ENCODE peak calls at places on chromosomes 7 and 10, in nine cellular contexts. One of them, this sample, is unnamed.

GRCh38 chr7:145169908-145170307 is 334.1 kb upstream of the TPK1 start:
- DNase-seq in hepatocyte: no peak
- DNase-seq in GM12865: no peak
- DNase-seq in upper lobe of right lung: no peak
- DNase-seq in NCI-H1092: peak
- DNase-seq in neural crest cell: no peak
- DNase-seq in retinal pigment epithelial cell: no peak
- DNase-seq in bronchial epithelial cell: no peak
- DNase-seq in lower leg skin: no peak
- DNase-seq in this sample: peak

GRCh38 chr7:143245123-143245522 is 18.1 kb upstream of the GSTK1 start:
- DNase-seq in hepatocyte: peak
- DNase-seq in GM12865: no peak
- DNase-seq in upper lobe of right lung: no peak
- DNase-seq in NCI-H1092: no peak
- DNase-seq in neural crest cell: no peak
- DNase-seq in retinal pigment epithelial cell: no peak
- DNase-seq in bronchial epithelial cell: peak
- DNase-seq in lower leg skin: no peak
- DNase-seq in this sample: no peak

GRCh38 chr7:47153076-47153475 is 428.8 kb downstream of the TNS3 start:
- DNase-seq in hepatocyte: peak
- DNase-seq in GM12865: no peak
- DNase-seq in upper lobe of right lung: no peak
- DNase-seq in NCI-H1092: peak
- DNase-seq in neural crest cell: no peak
- DNase-seq in retinal pigment epithelial cell: peak
- DNase-seq in bronchial epithelial cell: peak
- DNase-seq in lower leg skin: no peak
- DNase-seq in this sample: no peak

GRCh38 chr10:32308027-32308603 is 38.8 kb downstream of the EPC1 start:
- DNase-seq in hepatocyte: no peak
- DNase-seq in GM12865: peak
- DNase-seq in upper lobe of right lung: no peak
- DNase-seq in NCI-H1092: no peak
- DNase-seq in neural crest cell: no peak
- DNase-seq in retinal pigment epithelial cell: no peak
- DNase-seq in bronchial epithelial cell: no peak
- DNase-seq in lower leg skin: no peak
- DNase-seq in this sample: no peak

GRCh38 chr10:73629165-73629564 is 12.1 kb downstream of the MYOZ1 start:
- DNase-seq in hepatocyte: no peak
- DNase-seq in GM12865: no peak
- DNase-seq in upper lobe of right lung: no peak
- DNase-seq in NCI-H1092: no peak
- DNase-seq in neural crest cell: no peak
- DNase-seq in retinal pigment epithelial cell: no peak
- DNase-seq in bronchial epithelial cell: no peak
- DNase-seq in lower leg skin: no peak
- DNase-seq in this sample: no peak

GRCh38 chr10:123782549-123782948 is 109.1 kb downstream of the CPXM2 start:
- DNase-seq in hepatocyte: no peak
- DNase-seq in GM12865: no peak
- DNase-seq in upper lobe of right lung: no peak
- DNase-seq in NCI-H1092: no peak
- DNase-seq in neural crest cell: no peak
- DNase-seq in retinal pigment epithelial cell: no peak
- DNase-seq in bronchial epithelial cell: peak
- DNase-seq in lower leg skin: peak
- DNase-seq in this sample: no peak

GRCh38 chr10:50809596-50809995 is 69.9 kb downstream of the ASAH2B start:
- DNase-seq in hepatocyte: no peak
- DNase-seq in GM12865: no peak
- DNase-seq in upper lobe of right lung: no peak
- DNase-seq in NCI-H1092: no peak
- DNase-seq in neural crest cell: no peak
- DNase-seq in retinal pigment epithelial cell: no peak
- DNase-seq in bronchial epithelial cell: peak
- DNase-seq in lower leg skin: no peak
- DNase-seq in this sample: no peak

GRCh38 chr10:86366902-86367338 is 325 bp upstream of the GRID1 start:
- DNase-seq in hepatocyte: no peak
- DNase-seq in GM12865: no peak
- DNase-seq in upper lobe of right lung: no peak
- DNase-seq in NCI-H1092: no peak
- DNase-seq in neural crest cell: peak
- DNase-seq in retinal pigment epithelial cell: no peak
- DNase-seq in bronchial epithelial cell: no peak
- DNase-seq in lower leg skin: peak
- DNase-seq in this sample: no peak

GRCh38 chr10:99382181-99382580 is 48.2 kb downstream of the GOT1 start:
- DNase-seq in hepatocyte: no peak
- DNase-seq in GM12865: no peak
- DNase-seq in upper lobe of right lung: no peak
- DNase-seq in NCI-H1092: no peak
- DNase-seq in neural crest cell: no peak
- DNase-seq in retinal pigment epithelial cell: no peak
- DNase-seq in bronchial epithelial cell: no peak
- DNase-seq in lower leg skin: peak
- DNase-seq in this sample: no peak

GRCh38 chr7:55533050-55533728 is 39.1 kb downstream of the VOPP1 start:
- DNase-seq in hepatocyte: no peak
- DNase-seq in GM12865: peak
- DNase-seq in upper lobe of right lung: no peak
- DNase-seq in NCI-H1092: no peak
- DNase-seq in neural crest cell: no peak
- DNase-seq in retinal pigment epithelial cell: no peak
- DNase-seq in bronchial epithelial cell: peak
- DNase-seq in lower leg skin: no peak
- DNase-seq in this sample: no peak

GRCh38 chr10:46520941-46521340 is 35.5 kb downstream of the GPRIN2 start:
- DNase-seq in hepatocyte: no peak
- DNase-seq in GM12865: no peak
- DNase-seq in upper lobe of right lung: peak
- DNase-seq in NCI-H1092: peak
- DNase-seq in neural crest cell: no peak
- DNase-seq in retinal pigment epithelial cell: no peak
- DNase-seq in bronchial epithelial cell: peak
- DNase-seq in lower leg skin: peak
- DNase-seq in this sample: no peak

GRCh38 chr10:93235686-93236085 is 162.0 kb downstream of the CYP26A1 start:
- DNase-seq in hepatocyte: peak
- DNase-seq in GM12865: no peak
- DNase-seq in upper lobe of right lung: no peak
- DNase-seq in NCI-H1092: no peak
- DNase-seq in neural crest cell: no peak
- DNase-seq in retinal pigment epithelial cell: no peak
- DNase-seq in bronchial epithelial cell: no peak
- DNase-seq in lower leg skin: no peak
- DNase-seq in this sample: no peak

GRCh38 chr7:102106625-102107024 is 180.0 kb upstream of the SH2B2 start:
- DNase-seq in hepatocyte: no peak
- DNase-seq in GM12865: no peak
- DNase-seq in upper lobe of right lung: peak
- DNase-seq in NCI-H1092: no peak
- DNase-seq in neural crest cell: no peak
- DNase-seq in retinal pigment epithelial cell: no peak
- DNase-seq in bronchial epithelial cell: no peak
- DNase-seq in lower leg skin: no peak
- DNase-seq in this sample: no peak

GRCh38 chr10:110993024-110993693 is 73.8 kb downstream of the SHOC2 start:
- DNase-seq in hepatocyte: no peak
- DNase-seq in GM12865: peak
- DNase-seq in upper lobe of right lung: no peak
- DNase-seq in NCI-H1092: no peak
- DNase-seq in neural crest cell: no peak
- DNase-seq in retinal pigment epithelial cell: peak
- DNase-seq in bronchial epithelial cell: peak
- DNase-seq in lower leg skin: no peak
- DNase-seq in this sample: no peak

GRCh38 chr10:9302142-9302746 is 1247.8 kb downstream of the GATA3 start:
- DNase-seq in hepatocyte: peak
- DNase-seq in GM12865: peak
- DNase-seq in upper lobe of right lung: no peak
- DNase-seq in NCI-H1092: no peak
- DNase-seq in neural crest cell: no peak
- DNase-seq in retinal pigment epithelial cell: peak
- DNase-seq in bronchial epithelial cell: peak
- DNase-seq in lower leg skin: no peak
- DNase-seq in this sample: peak

GRCh38 chr7:103932389-103932788 is 57.1 kb downstream of the RELN start:
- DNase-seq in hepatocyte: no peak
- DNase-seq in GM12865: no peak
- DNase-seq in upper lobe of right lung: no peak
- DNase-seq in NCI-H1092: no peak
- DNase-seq in neural crest cell: no peak
- DNase-seq in retinal pigment epithelial cell: no peak
- DNase-seq in bronchial epithelial cell: no peak
- DNase-seq in lower leg skin: no peak
- DNase-seq in this sample: no peak

GRCh38 chr10:14093735-14094484 is 236.8 kb downstream of the FRMD4A start:
- DNase-seq in hepatocyte: peak
- DNase-seq in GM12865: peak
- DNase-seq in upper lobe of right lung: no peak
- DNase-seq in NCI-H1092: peak
- DNase-seq in neural crest cell: peak
- DNase-seq in retinal pigment epithelial cell: no peak
- DNase-seq in bronchial epithelial cell: peak
- DNase-seq in lower leg skin: no peak
- DNase-seq in this sample: peak

GRCh38 chr7:159280008-159280407 is 135.3 kb upstream of the VIPR2 start:
- DNase-seq in hepatocyte: no peak
- DNase-seq in GM12865: no peak
- DNase-seq in upper lobe of right lung: no peak
- DNase-seq in NCI-H1092: no peak
- DNase-seq in neural crest cell: no peak
- DNase-seq in retinal pigment epithelial cell: no peak
- DNase-seq in bronchial epithelial cell: no peak
- DNase-seq in lower leg skin: no peak
- DNase-seq in this sample: peak

GRCh38 chr7:74074731-74075130 is 8.9 kb upstream of the LIMK1 start:
- DNase-seq in hepatocyte: no peak
- DNase-seq in GM12865: no peak
- DNase-seq in upper lobe of right lung: no peak
- DNase-seq in NCI-H1092: no peak
- DNase-seq in neural crest cell: no peak
- DNase-seq in retinal pigment epithelial cell: no peak
- DNase-seq in bronchial epithelial cell: no peak
- DNase-seq in lower leg skin: no peak
- DNase-seq in this sample: no peak

GRCh38 chr10:99676895-99677294 is 17.6 kb downstream of the ENTPD7 start:
- DNase-seq in hepatocyte: no peak
- DNase-seq in GM12865: no peak
- DNase-seq in upper lobe of right lung: no peak
- DNase-seq in NCI-H1092: no peak
- DNase-seq in neural crest cell: no peak
- DNase-seq in retinal pigment epithelial cell: no peak
- DNase-seq in bronchial epithelial cell: no peak
- DNase-seq in lower leg skin: no peak
- DNase-seq in this sample: no peak

GRCh38 chr7:100372694-100373093 is 593 bp upstream of the PILRA start:
- DNase-seq in hepatocyte: no peak
- DNase-seq in GM12865: no peak
- DNase-seq in upper lobe of right lung: peak
- DNase-seq in NCI-H1092: no peak
- DNase-seq in neural crest cell: no peak
- DNase-seq in retinal pigment epithelial cell: no peak
- DNase-seq in bronchial epithelial cell: no peak
- DNase-seq in lower leg skin: no peak
- DNase-seq in this sample: no peak

GRCh38 chr10:79072994-79073654 is 4.4 kb downstream of the ZMIZ1 start:
- DNase-seq in hepatocyte: no peak
- DNase-seq in GM12865: no peak
- DNase-seq in upper lobe of right lung: no peak
- DNase-seq in NCI-H1092: no peak
- DNase-seq in neural crest cell: no peak
- DNase-seq in retinal pigment epithelial cell: no peak
- DNase-seq in bronchial epithelial cell: no peak
- DNase-seq in lower leg skin: no peak
- DNase-seq in this sample: no peak

GRCh38 chr7:71414490-71414889 is 282.5 kb downstream of the GALNT17 start:
- DNase-seq in hepatocyte: no peak
- DNase-seq in GM12865: no peak
- DNase-seq in upper lobe of right lung: no peak
- DNase-seq in NCI-H1092: no peak
- DNase-seq in neural crest cell: no peak
- DNase-seq in retinal pigment epithelial cell: no peak
- DNase-seq in bronchial epithelial cell: no peak
- DNase-seq in lower leg skin: no peak
- DNase-seq in this sample: no peak

GRCh38 chr10:46544989-46545791 is 11.3 kb downstream of the GPRIN2 start:
- DNase-seq in hepatocyte: no peak
- DNase-seq in GM12865: no peak
- DNase-seq in upper lobe of right lung: peak
- DNase-seq in NCI-H1092: no peak
- DNase-seq in neural crest cell: no peak
- DNase-seq in retinal pigment epithelial cell: no peak
- DNase-seq in bronchial epithelial cell: peak
- DNase-seq in lower leg skin: peak
- DNase-seq in this sample: no peak

This sample was measured in SK-N-DZ.